ENCODE peak calls at places on chromosomes 3 and 15, in five cellular contexts. One of them, this sample, is unnamed.

GRCh38 chr15:62790531-62790930 is 252.0 kb upstream of the TPM1 start:
- DNase-seq in H1: no peak
- DNase-seq in A549: no peak
- DNase-seq in stomach: no peak
- DNase-seq in esophagus muscularis mucosa: no peak
- DNase-seq in this sample: no peak

GRCh38 chr15:73366766-73367623 is 1.8 kb downstream of the HCN4 start:
- DNase-seq in H1: no peak
- DNase-seq in A549: no peak
- DNase-seq in stomach: no peak
- DNase-seq in esophagus muscularis mucosa: no peak
- DNase-seq in this sample: no peak

GRCh38 chr15:62444104-62445027 is 279.3 kb upstream of the C2CD4B start:
- DNase-seq in H1: no peak
- DNase-seq in A549: no peak
- DNase-seq in stomach: no peak
- DNase-seq in esophagus muscularis mucosa: no peak
- DNase-seq in this sample: peak

GRCh38 chr3:157649511-157649910 is 146.3 kb upstream of the VEPH1 start:
- DNase-seq in H1: no peak
- DNase-seq in A549: no peak
- DNase-seq in stomach: no peak
- DNase-seq in esophagus muscularis mucosa: no peak
- DNase-seq in this sample: no peak

GRCh38 chr15:81388431-81388760 is 14.4 kb upstream of the TMC3 start:
- DNase-seq in H1: no peak
- DNase-seq in A549: no peak
- DNase-seq in stomach: no peak
- DNase-seq in esophagus muscularis mucosa: no peak
- DNase-seq in this sample: no peak

GRCh38 chr3:77102916-77103769 is 63.2 kb downstream of the ROBO2 start:
- DNase-seq in H1: no peak
- DNase-seq in A549: no peak
- DNase-seq in stomach: no peak
- DNase-seq in esophagus muscularis mucosa: no peak
- DNase-seq in this sample: no peak

GRCh38 chr15:59170998-59171397 is 35.6 kb upstream of the LDHAL6B start:
- DNase-seq in H1: no peak
- DNase-seq in A549: no peak
- DNase-seq in stomach: no peak
- DNase-seq in esophagus muscularis mucosa: no peak
- DNase-seq in this sample: no peak

GRCh38 chr3:110773413-110773954 is 298.1 kb upstream of the NECTIN3 start:
- DNase-seq in H1: no peak
- DNase-seq in A549: peak
- DNase-seq in stomach: no peak
- DNase-seq in esophagus muscularis mucosa: no peak
- DNase-seq in this sample: no peak

GRCh38 chr15:85048430-85048829 is 66.8 kb downstream of the PDE8A start:
- DNase-seq in H1: no peak
- DNase-seq in A549: no peak
- DNase-seq in stomach: no peak
- DNase-seq in esophagus muscularis mucosa: no peak
- DNase-seq in this sample: no peak

DNA sequence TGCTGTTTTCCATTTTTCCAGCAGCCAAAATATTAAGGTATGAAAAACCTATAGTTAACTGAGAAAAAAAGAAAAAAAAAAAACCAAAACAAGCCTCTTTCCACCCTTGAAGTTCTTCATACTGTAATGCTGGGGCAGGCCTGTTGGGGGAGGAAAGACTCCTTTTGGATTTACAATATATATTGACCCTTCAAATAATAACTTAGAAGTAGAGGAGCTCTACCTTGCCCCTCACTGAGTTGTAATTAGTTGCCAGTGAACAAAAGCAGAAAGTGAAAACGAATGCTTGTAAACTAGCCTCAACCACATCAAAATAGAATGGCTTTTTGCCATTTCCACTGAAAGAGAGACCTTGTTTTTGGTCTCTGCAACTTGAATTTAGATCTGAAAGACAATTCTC is 326.6 kb downstream of the NR2F2 start:
- DNase-seq in H1: no peak
- DNase-seq in A549: no peak
- DNase-seq in stomach: no peak
- DNase-seq in esophagus muscularis mucosa: no peak
- DNase-seq in this sample: no peak
- TF ChIP-seq CTCF in H1: no peak
- TF ChIP-seq CTCF in A549: no peak
- TF ChIP-seq CTCF in stomach: no peak
- TF ChIP-seq CTCF in esophagus muscularis mucosa: no peak
- TF ChIP-seq CTCF in this sample: no peak

GRCh38 chr15:79989682-79990081 is 18.7 kb upstream of the BCL2A1 start:
- DNase-seq in H1: no peak
- DNase-seq in A549: no peak
- DNase-seq in stomach: no peak
- DNase-seq in esophagus muscularis mucosa: no peak
- DNase-seq in this sample: no peak

GRCh38 chr15:79988448-79989117 is 17.6 kb upstream of the BCL2A1 start:
- DNase-seq in H1: no peak
- DNase-seq in A549: no peak
- DNase-seq in stomach: no peak
- DNase-seq in esophagus muscularis mucosa: no peak
- DNase-seq in this sample: no peak

GRCh38 chr15:79987969-79988368 is 17.0 kb upstream of the BCL2A1 start:
- DNase-seq in H1: no peak
- DNase-seq in A549: no peak
- DNase-seq in stomach: no peak
- DNase-seq in esophagus muscularis mucosa: no peak
- DNase-seq in this sample: no peak

GRCh38 chr15:79990997-79991334 is 20.0 kb upstream of the BCL2A1 start:
- DNase-seq in H1: no peak
- DNase-seq in A549: no peak
- DNase-seq in stomach: no peak
- DNase-seq in esophagus muscularis mucosa: no peak
- DNase-seq in this sample: no peak

GRCh38 chr15:79990280-79990996 is 19.4 kb upstream of the BCL2A1 start:
- DNase-seq in H1: no peak
- DNase-seq in A549: no peak
- DNase-seq in stomach: no peak
- DNase-seq in esophagus muscularis mucosa: no peak
- DNase-seq in this sample: no peak
- TF ChIP-seq EP300 in H1: no peak
- TF ChIP-seq EP300 in A549: no peak
- TF ChIP-seq EP300 in stomach: no peak
- TF ChIP-seq EP300 in esophagus muscularis mucosa: no peak
- TF ChIP-seq EP300 in this sample: no peak

GRCh38 chr15:66237513-66238235 is 15.9 kb downstream of the MEGF11 start:
- DNase-seq in H1: no peak
- DNase-seq in A549: no peak
- DNase-seq in stomach: no peak
- DNase-seq in esophagus muscularis mucosa: no peak
- DNase-seq in this sample: no peak
- TF ChIP-seq CTCF in H1: no peak
- TF ChIP-seq CTCF in A549: no peak
- TF ChIP-seq CTCF in stomach: no peak
- TF ChIP-seq CTCF in esophagus muscularis mucosa: no peak
- TF ChIP-seq CTCF in this sample: no peak

GRCh38 chr15:55407949-55408766 is at the start of the genes CCPG1 and PIERCE2:
- DNase-seq in H1: peak
- DNase-seq in A549: peak
- DNase-seq in stomach: peak
- DNase-seq in esophagus muscularis mucosa: peak
- DNase-seq in this sample: peak
- TF ChIP-seq EP300 in H1: peak
- TF ChIP-seq EP300 in A549: no peak
- TF ChIP-seq EP300 in stomach: no peak
- TF ChIP-seq EP300 in esophagus muscularis mucosa: no peak
- TF ChIP-seq EP300 in this sample: peak

DNA sequence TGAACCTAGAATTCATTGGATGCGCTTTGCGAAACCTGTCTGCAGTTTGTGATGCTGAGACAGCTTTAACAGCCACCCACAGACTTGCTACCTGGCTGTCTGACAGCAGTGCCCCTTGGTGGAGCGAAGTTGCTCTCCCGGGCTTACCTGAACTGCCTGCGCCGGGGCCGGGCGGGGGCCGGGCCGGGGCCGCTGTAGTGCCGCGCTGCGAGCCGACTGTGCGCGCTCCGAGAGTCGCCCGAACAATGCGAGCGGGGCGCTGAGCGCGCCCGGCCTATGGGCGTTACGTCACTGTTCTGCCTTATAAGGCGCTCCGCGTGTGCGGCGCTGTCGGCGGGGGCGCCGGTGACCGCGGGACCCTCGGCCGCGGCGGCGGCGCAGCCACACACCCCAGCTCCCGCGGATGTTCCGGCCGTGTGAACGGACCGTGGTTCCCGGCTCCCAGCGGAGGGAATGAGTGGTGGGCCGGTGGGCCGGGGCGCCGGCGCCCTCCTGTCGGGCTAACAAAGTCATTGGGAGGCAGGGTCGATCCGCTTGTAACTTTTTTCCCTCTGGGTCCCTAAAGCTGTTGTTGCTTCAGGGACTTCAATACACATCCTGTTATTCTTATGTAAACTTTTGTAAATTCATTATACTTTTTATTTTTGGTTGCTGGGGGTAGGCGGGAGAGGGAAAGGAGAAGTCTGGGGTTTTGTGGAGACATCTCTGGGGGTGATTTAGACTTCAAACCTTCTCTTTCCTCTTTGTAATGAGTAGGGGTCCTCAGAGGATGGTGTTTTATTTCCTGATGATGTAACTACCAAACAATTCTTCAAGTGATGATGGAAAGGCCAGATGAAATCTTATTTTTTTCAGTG is 58.5 kb downstream of the CMSS1 start:
- DNase-seq in H1: peak
- DNase-seq in A549: peak
- DNase-seq in stomach: peak
- DNase-seq in esophagus muscularis mucosa: peak
- DNase-seq in this sample: peak
- TF ChIP-seq CTCF in H1: peak
- TF ChIP-seq CTCF in A549: no peak
- TF ChIP-seq CTCF in stomach: no peak
- TF ChIP-seq CTCF in esophagus muscularis mucosa: peak
- TF ChIP-seq CTCF in this sample: no peak

DNA sequence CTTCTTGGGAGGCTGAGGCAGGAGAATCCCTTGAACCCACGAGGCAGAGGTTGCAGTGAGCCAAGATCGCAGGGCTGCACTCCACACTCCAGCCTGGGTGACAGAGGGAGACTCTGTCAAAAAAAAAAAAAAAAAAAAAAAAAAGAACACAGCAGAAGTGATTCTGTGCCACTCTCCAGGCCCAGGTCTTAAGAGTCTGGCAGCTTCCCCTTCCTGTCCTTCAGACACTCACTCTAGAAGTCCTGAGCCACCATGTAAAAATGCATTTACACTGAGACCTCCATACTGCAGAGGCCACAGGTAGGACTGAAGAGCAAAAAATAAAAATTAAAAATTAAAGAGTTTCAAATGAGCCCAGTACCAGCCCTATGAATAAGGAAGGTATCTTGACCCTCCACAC is 11.8 kb upstream of the CDV3 start:
- DNase-seq in H1: no peak
- DNase-seq in A549: no peak
- DNase-seq in stomach: no peak
- DNase-seq in esophagus muscularis mucosa: no peak
- DNase-seq in this sample: no peak
- TF ChIP-seq EP300 in H1: no peak
- TF ChIP-seq EP300 in A549: no peak
- TF ChIP-seq EP300 in stomach: no peak
- TF ChIP-seq EP300 in esophagus muscularis mucosa: no peak
- TF ChIP-seq EP300 in this sample: no peak

GRCh38 chr15:91127236-91127914 is 27.3 kb downstream of the SV2B start:
- DNase-seq in H1: no peak
- DNase-seq in A549: no peak
- DNase-seq in stomach: no peak
- DNase-seq in esophagus muscularis mucosa: no peak
- DNase-seq in this sample: no peak

GRCh38 chr15:91124155-91124554 is 24.1 kb downstream of the SV2B start:
- DNase-seq in H1: no peak
- DNase-seq in A549: no peak
- DNase-seq in stomach: no peak
- DNase-seq in esophagus muscularis mucosa: no peak
- DNase-seq in this sample: no peak

GRCh38 chr15:91122296-91122695 is 22.2 kb downstream of the SV2B start:
- DNase-seq in H1: no peak
- DNase-seq in A549: no peak
- DNase-seq in stomach: no peak
- DNase-seq in esophagus muscularis mucosa: no peak
- DNase-seq in this sample: no peak

GRCh38 chr15:91126080-91126479 is 26.0 kb downstream of the SV2B start:
- DNase-seq in H1: no peak
- DNase-seq in A549: no peak
- DNase-seq in stomach: no peak
- DNase-seq in esophagus muscularis mucosa: no peak
- DNase-seq in this sample: no peak

DNA sequence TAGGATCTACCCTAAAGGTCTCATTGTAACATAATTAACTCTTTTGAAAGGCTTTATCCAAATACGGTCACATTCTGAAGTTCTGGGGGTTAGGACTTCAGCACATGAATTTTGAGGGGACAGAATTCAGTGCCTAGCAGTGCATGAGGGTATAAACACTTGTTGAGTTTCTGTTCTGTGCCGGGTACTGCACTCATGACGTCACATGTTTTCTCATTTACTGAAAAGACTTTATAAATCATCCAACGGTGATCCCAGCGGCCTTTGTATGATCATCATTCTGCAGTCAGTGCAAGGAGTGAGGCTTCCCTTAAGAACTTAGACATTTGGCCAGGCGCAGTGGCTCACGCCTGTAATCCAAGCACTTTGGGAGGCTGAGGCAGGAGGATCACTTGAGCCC is 25.1 kb downstream of the SV2B start:
- DNase-seq in H1: no peak
- DNase-seq in A549: no peak
- DNase-seq in stomach: no peak
- DNase-seq in esophagus muscularis mucosa: no peak
- DNase-seq in this sample: no peak
- TF ChIP-seq CTCF in H1: no peak
- TF ChIP-seq CTCF in A549: no peak
- TF ChIP-seq CTCF in stomach: no peak
- TF ChIP-seq CTCF in esophagus muscularis mucosa: no peak
- TF ChIP-seq CTCF in this sample: no peak

DNA sequence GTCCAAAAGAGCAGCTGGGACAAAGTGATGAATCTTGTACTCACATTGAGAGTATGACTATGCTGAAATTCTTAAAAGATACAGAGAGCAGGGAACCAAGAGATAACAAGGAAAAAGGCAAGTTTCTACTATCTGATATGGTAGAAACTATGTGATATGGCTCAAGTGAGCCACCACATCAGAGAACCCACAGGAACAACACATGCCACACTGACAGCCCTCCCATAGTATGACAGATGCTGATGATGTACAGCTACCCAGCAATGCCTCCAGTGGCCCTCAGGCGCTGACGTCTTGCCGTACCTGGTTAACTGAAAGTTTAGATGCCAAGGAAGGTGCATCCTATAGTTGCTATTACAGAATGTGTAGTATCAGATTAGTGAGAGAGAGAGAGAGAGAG is 42.4 kb downstream of the CHAC1 start:
- DNase-seq in H1: no peak
- DNase-seq in A549: no peak
- DNase-seq in stomach: no peak
- DNase-seq in esophagus muscularis mucosa: no peak
- DNase-seq in this sample: no peak
- TF ChIP-seq EP300 in H1: no peak
- TF ChIP-seq EP300 in A549: no peak
- TF ChIP-seq EP300 in stomach: no peak
- TF ChIP-seq EP300 in esophagus muscularis mucosa: no peak
- TF ChIP-seq EP300 in this sample: no peak